ENCODE peak calls at places on chromosomes 1 and 21, in four cellular contexts. One of them, this sample, is unnamed.

GRCh38 chr1:116203192-116203723 is 92.1 kb downstream of the MAB21L3 start:
- DNase-seq in brain microvascular endothelial cell: no peak
- DNase-seq in left lung: no peak
- DNase-seq in upper lobe of left lung: no peak
- DNase-seq in this sample: no peak

GRCh38 chr1:206685749-206686485 is 1.2 kb downstream of the MAPKAPK2 start:
- DNase-seq in left lung: peak
- DNase-seq in upper lobe of left lung: peak
- DNase-seq in brain microvascular endothelial cell: peak
- DNase-seq in this sample: no peak

GRCh38 chr1:44377925-44378784 is 23.1 kb upstream of the ERI3 start:
- DNase-seq in left lung: no peak
- DNase-seq in brain microvascular endothelial cell: peak
- DNase-seq in upper lobe of left lung: peak
- DNase-seq in this sample: peak

GRCh38 chr1:213572939-213573647 is 414.7 kb upstream of the PROX1 start:
- DNase-seq in left lung: no peak
- DNase-seq in upper lobe of left lung: no peak
- DNase-seq in brain microvascular endothelial cell: no peak
- DNase-seq in this sample: no peak

GRCh38 chr1:187443939-187444338 is 615.2 kb downstream of the PLA2G4A start:
- DNase-seq in left lung: no peak
- DNase-seq in upper lobe of left lung: no peak
- DNase-seq in brain microvascular endothelial cell: no peak
- DNase-seq in this sample: no peak

GRCh38 chr1:231190456-231190855 is 28.6 kb downstream of the TRIM67 start:
- DNase-seq in upper lobe of left lung: no peak
- DNase-seq in brain microvascular endothelial cell: no peak
- DNase-seq in left lung: no peak
- DNase-seq in this sample: no peak

GRCh38 chr1:78765489-78765888 is 115.9 kb downstream of the IFI44 start:
- DNase-seq in left lung: no peak
- DNase-seq in upper lobe of left lung: no peak
- DNase-seq in brain microvascular endothelial cell: no peak
- DNase-seq in this sample: no peak

GRCh38 chr21:42499430-42500106 is 3.5 kb upstream of the RSPH1 start:
- DNase-seq in upper lobe of left lung: no peak
- DNase-seq in left lung: no peak
- DNase-seq in brain microvascular endothelial cell: no peak
- DNase-seq in this sample: no peak

GRCh38 chr21:37905291-37905690 is 11.0 kb downstream of the KCNJ6 start:
- DNase-seq in brain microvascular endothelial cell: no peak
- DNase-seq in upper lobe of left lung: no peak
- DNase-seq in left lung: no peak
- DNase-seq in this sample: no peak

GRCh38 chr1:24416666-24417391 is 1.2 kb downstream of the NIPAL3 start:
- DNase-seq in brain microvascular endothelial cell: peak
- DNase-seq in left lung: no peak
- DNase-seq in upper lobe of left lung: peak
- DNase-seq in this sample: peak

GRCh38 chr1:966135-966602 is at the start of gene PLEKHN1:
- DNase-seq in brain microvascular endothelial cell: peak
- DNase-seq in upper lobe of left lung: peak
- DNase-seq in left lung: peak
- DNase-seq in this sample: no peak

GRCh38 chr1:204419064-204419403 is 7.4 kb upstream of the PPP1R15B start:
- DNase-seq in brain microvascular endothelial cell: no peak
- DNase-seq in upper lobe of left lung: no peak
- DNase-seq in left lung: no peak
- DNase-seq in this sample: no peak

GRCh38 chr1:44571712-44572571 is 102.3 kb downstream of the TMEM53 start:
- DNase-seq in brain microvascular endothelial cell: no peak
- DNase-seq in left lung: no peak
- DNase-seq in upper lobe of left lung: no peak
- DNase-seq in this sample: no peak

GRCh38 chr1:47781171-47781959 is 215.8 kb downstream of the TRABD2B start:
- DNase-seq in left lung: peak
- DNase-seq in brain microvascular endothelial cell: no peak
- DNase-seq in upper lobe of left lung: peak
- DNase-seq in this sample: no peak

GRCh38 chr1:15848143-15848928 is 829 bp downstream of the SPEN start:
- DNase-seq in brain microvascular endothelial cell: peak
- DNase-seq in upper lobe of left lung: peak
- DNase-seq in left lung: peak
- DNase-seq in this sample: no peak

GRCh38 chr1:157196245-157196543 is 58.0 kb upstream of the ETV3 start:
- DNase-seq in left lung: no peak
- DNase-seq in brain microvascular endothelial cell: no peak
- DNase-seq in upper lobe of left lung: no peak
- DNase-seq in this sample: no peak

GRCh38 chr21:22536511-22536910 is 1538.3 kb downstream of the NCAM2 start:
- DNase-seq in brain microvascular endothelial cell: no peak
- DNase-seq in upper lobe of left lung: no peak
- DNase-seq in left lung: no peak
- DNase-seq in this sample: no peak

GRCh38 chr1:234842726-234843641 is 233.0 kb upstream of the IRF2BP2 start:
- DNase-seq in left lung: no peak
- DNase-seq in upper lobe of left lung: peak
- DNase-seq in brain microvascular endothelial cell: no peak
- DNase-seq in this sample: no peak

GRCh38 chr1:94025383-94026340 is 95.3 kb downstream of the ABCA4 start:
- DNase-seq in upper lobe of left lung: no peak
- DNase-seq in left lung: no peak
- DNase-seq in brain microvascular endothelial cell: peak
- DNase-seq in this sample: peak

GRCh38 chr1:24286246-24287010 is 32.7 kb upstream of the GRHL3 start:
- DNase-seq in upper lobe of left lung: no peak
- DNase-seq in brain microvascular endothelial cell: no peak
- DNase-seq in left lung: no peak
- DNase-seq in this sample: no peak

GRCh38 chr1:18965206-18966173 is 9.0 kb upstream of the IFFO2 start:
- DNase-seq in upper lobe of left lung: peak
- DNase-seq in brain microvascular endothelial cell: no peak
- DNase-seq in left lung: no peak
- DNase-seq in this sample: no peak

GRCh38 chr1:243882276-243882675 is 32.2 kb upstream of the AKT3 start:
- DNase-seq in upper lobe of left lung: no peak
- DNase-seq in brain microvascular endothelial cell: peak
- DNase-seq in left lung: no peak
- DNase-seq in this sample: no peak

GRCh38 chr1:229717774-229718173 is 91.7 kb downstream of the URB2 start:
- DNase-seq in left lung: no peak
- DNase-seq in upper lobe of left lung: no peak
- DNase-seq in brain microvascular endothelial cell: no peak
- DNase-seq in this sample: no peak

GRCh38 chr1:229714964-229715603 is 89.0 kb downstream of the URB2 start:
- DNase-seq in upper lobe of left lung: peak
- DNase-seq in brain microvascular endothelial cell: no peak
- DNase-seq in left lung: no peak
- DNase-seq in this sample: no peak

GRCh38 chr1:229716064-229716463 is 90.0 kb downstream of the URB2 start:
- DNase-seq in upper lobe of left lung: no peak
- DNase-seq in brain microvascular endothelial cell: peak
- DNase-seq in left lung: no peak
- DNase-seq in this sample: peak

GRCh38 chr1:229716692-229717091 is 90.6 kb downstream of the URB2 start:
- DNase-seq in upper lobe of left lung: no peak
- DNase-seq in brain microvascular endothelial cell: no peak
- DNase-seq in left lung: no peak
- DNase-seq in this sample: no peak

DNA sequence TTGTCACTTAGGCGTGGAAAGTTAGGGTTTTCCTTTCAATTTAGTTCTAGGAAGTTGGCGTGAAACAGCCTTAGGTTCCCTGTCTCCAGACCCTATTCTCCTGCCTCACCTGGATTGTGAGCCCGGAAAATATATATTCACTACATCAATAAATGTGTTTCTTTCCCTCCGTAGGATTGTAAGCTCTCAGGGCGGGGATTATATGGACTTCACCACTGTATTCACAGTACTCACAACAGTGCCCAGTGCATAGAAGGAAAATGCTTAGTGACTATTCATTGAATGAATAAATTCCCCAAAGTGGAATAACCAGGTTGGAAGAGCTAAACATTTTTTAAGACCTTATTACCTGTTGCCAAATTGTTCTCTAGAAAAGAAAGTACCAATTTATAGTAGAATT is 92.1 kb downstream of the URB2 start:
- DNase-seq in left lung: no peak
- DNase-seq in brain microvascular endothelial cell: no peak
- DNase-seq in upper lobe of left lung: no peak
- DNase-seq in this sample: no peak
- H3K4me3 ChIP-seq in left lung: no peak
- H3K4me3 ChIP-seq in brain microvascular endothelial cell: no peak
- H3K4me3 ChIP-seq in upper lobe of left lung: no peak
- H3K4me3 ChIP-seq in this sample: no peak

GRCh38 chr1:151908228-151908691 is 1.1 kb downstream of the THEM4 start:
- DNase-seq in upper lobe of left lung: no peak
- DNase-seq in brain microvascular endothelial cell: no peak
- DNase-seq in left lung: no peak
- DNase-seq in this sample: no peak
- TF ChIP-seq CTCF in upper lobe of left lung: no peak
- TF ChIP-seq CTCF in brain microvascular endothelial cell: no peak
- TF ChIP-seq CTCF in left lung: no peak
- TF ChIP-seq CTCF in this sample: no peak

DNA sequence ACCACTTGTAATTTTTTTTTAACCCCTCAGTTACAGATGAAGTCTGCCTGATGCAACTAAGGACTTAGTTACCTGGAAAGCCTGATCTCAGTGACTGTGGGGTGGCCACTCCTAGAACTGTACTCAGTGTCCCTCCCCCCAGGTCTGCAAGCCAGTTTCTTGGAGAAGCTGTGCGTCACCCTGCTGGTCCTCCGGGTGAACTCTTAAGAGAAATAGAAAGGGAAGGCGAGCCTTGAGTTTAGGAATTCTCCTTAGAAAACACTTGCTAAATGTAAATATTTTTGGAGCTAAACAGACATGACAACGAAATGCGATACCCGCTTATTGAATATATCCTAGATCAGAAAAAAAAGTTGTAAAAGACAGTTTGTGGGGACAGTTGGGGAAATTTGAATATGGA is 730 bp downstream of the SLC16A4 start:
- DNase-seq in upper lobe of left lung: peak
- DNase-seq in left lung: no peak
- DNase-seq in brain microvascular endothelial cell: peak
- DNase-seq in this sample: peak
- H3K4me3 ChIP-seq in upper lobe of left lung: no peak
- H3K4me3 ChIP-seq in left lung: peak
- H3K4me3 ChIP-seq in brain microvascular endothelial cell: peak
- H3K4me3 ChIP-seq in this sample: peak

DNA sequence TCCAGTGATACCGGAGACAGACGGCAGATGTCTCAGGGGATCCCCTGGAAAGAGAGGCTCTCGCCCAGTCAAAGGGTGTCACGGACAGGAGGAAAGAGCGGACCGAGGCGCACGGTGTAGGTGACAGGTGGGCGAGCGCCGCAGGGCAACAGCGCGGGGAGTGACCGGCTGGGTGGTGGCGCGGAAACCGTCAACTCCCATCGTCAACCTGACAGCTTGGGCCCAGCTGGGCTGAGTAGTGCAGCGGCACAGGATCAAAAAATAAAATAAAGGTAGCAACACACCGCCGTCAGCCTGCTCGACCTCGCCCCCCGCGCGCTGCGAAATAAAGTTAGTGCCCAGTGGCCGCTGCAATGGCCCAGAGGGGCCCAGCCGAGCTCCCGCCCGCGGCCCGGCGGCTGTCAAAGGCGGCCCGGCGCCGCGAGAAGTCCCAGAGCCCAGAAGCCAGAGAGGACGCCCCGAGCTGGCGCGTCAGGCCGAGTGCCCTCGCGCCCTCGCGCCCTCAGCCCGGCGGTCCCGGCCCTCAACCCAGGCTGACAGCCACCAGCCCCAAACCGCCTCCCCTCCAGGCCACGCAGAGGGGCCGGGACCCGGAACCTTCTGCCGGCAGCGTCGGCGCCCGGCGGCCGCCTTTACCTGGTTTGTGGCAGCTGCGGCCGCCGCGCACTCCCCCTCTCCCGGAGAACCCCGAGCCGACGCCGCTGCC is at the start of gene LYST:
- DNase-seq in left lung: peak
- DNase-seq in upper lobe of left lung: peak
- DNase-seq in brain microvascular endothelial cell: peak
- DNase-seq in this sample: no peak
- TF ChIP-seq CTCF in left lung: no peak
- TF ChIP-seq CTCF in upper lobe of left lung: peak
- TF ChIP-seq CTCF in brain microvascular endothelial cell: peak
- TF ChIP-seq CTCF in this sample: peak

DNA sequence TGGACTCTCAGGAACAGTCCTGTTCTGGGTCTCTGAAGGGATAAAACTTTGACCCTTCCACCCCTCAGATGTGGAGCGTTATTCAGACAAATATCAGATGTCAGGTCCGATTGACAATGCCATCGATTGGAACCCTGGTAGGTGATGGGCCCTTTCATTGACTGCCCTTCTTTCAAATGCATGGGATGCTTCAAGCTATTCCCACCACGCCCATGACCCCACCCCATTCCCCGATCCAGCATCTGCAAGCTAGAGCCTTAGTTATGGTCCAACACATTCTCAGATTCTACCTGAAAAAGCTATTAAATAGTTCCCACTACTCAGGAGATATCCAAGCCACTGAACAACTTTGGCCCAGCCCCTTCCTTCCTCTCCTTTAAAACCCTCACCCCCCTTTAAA is 12.5 kb downstream of the POLR3GL start:
- DNase-seq in upper lobe of left lung: no peak
- DNase-seq in left lung: no peak
- DNase-seq in brain microvascular endothelial cell: no peak
- DNase-seq in this sample: no peak
- H3K4me3 ChIP-seq in upper lobe of left lung: no peak
- H3K4me3 ChIP-seq in left lung: no peak
- H3K4me3 ChIP-seq in brain microvascular endothelial cell: no peak
- H3K4me3 ChIP-seq in this sample: no peak

GRCh38 chr1:202329891-202330290 is 11.8 kb downstream of the UBE2T start:
- DNase-seq in upper lobe of left lung: no peak
- DNase-seq in brain microvascular endothelial cell: no peak
- DNase-seq in left lung: no peak
- DNase-seq in this sample: no peak
- TF ChIP-seq CTCF in upper lobe of left lung: no peak
- TF ChIP-seq CTCF in brain microvascular endothelial cell: peak
- TF ChIP-seq CTCF in left lung: no peak
- TF ChIP-seq CTCF in this sample: no peak

GRCh38 chr1:205450448-205450847 is 5.4 kb downstream of the BLACAT1 start:
- DNase-seq in upper lobe of left lung: no peak
- DNase-seq in brain microvascular endothelial cell: no peak
- DNase-seq in left lung: no peak
- DNase-seq in this sample: no peak

GRCh38 chr1:205448540-205449253 is 7.1 kb downstream of the BLACAT1 start:
- DNase-seq in brain microvascular endothelial cell: no peak
- DNase-seq in upper lobe of left lung: no peak
- DNase-seq in left lung: no peak
- DNase-seq in this sample: no peak

GRCh38 chr1:205447457-205448415 is 8.1 kb downstream of the BLACAT1 start:
- DNase-seq in left lung: no peak
- DNase-seq in upper lobe of left lung: no peak
- DNase-seq in brain microvascular endothelial cell: no peak
- DNase-seq in this sample: no peak

GRCh38 chr1:205449750-205450443 is 5.9 kb downstream of the BLACAT1 start:
- DNase-seq in left lung: peak
- DNase-seq in brain microvascular endothelial cell: peak
- DNase-seq in upper lobe of left lung: peak
- DNase-seq in this sample: no peak

GRCh38 chr1:205449254-205449749 is 6.5 kb downstream of the BLACAT1 start:
- DNase-seq in brain microvascular endothelial cell: no peak
- DNase-seq in left lung: no peak
- DNase-seq in upper lobe of left lung: peak
- DNase-seq in this sample: no peak
- H3K4me3 ChIP-seq in brain microvascular endothelial cell: peak
- H3K4me3 ChIP-seq in left lung: peak
- H3K4me3 ChIP-seq in upper lobe of left lung: no peak
- H3K4me3 ChIP-seq in this sample: peak